ENCODE peak calls at places on chromosomes 5 and 9, in four cellular contexts. M is CD8-positive, alpha-beta T cell; I is heart left ventricle; K is bronchial epithelial cell. N is an unnamed sample.
A peak's percentile ranks its signal among the peaks of the same experiment; 100 is the strongest.

GRCh38 chr5:53934126-53934856 is 373.9 kb downstream of the NDUFS4 start:
- DNase-seq in M (no peak), I (no peak), K (peak; percentile 15), N (no peak)

GRCh38 chr5:74641778-74642542 is 1.4 kb upstream of the ENC1 start:
- DNase-seq in M (no peak), I (peak; percentile 56), K (peak; percentile 81), N (no peak)

GRCh38 chr5:114362977-114363721 is 1.3 kb downstream of the KCNN2 start:
- DNase-seq in M (no peak), I (no peak), K (no peak), N (no peak)

GRCh38 chr9:69519470-69520240 is 152.5 kb downstream of the APBA1 start:
- DNase-seq in M (no peak), I (no peak), K (no peak), N (no peak)

GRCh38 chr9:76905984-76906861 is at the start of gene PRUNE2:
- DNase-seq in M (no peak), I (peak; percentile 41), K (peak; percentile 50), N (no peak)

GRCh38 chr5:178293400-178293799 is 60.8 kb upstream of the PHYKPL start:
- DNase-seq in M (no peak), I (no peak), K (no peak), N (no peak)

GRCh38 chr5:73531356-73531755 is 33.1 kb downstream of the BTF3 start:
- DNase-seq in M (no peak), I (no peak), K (no peak), N (no peak)

GRCh38 chr9:127159949-127160610 is 37.6 kb upstream of the ANGPTL2 start:
- DNase-seq in M (no peak), I (peak; percentile 20), K (no peak), N (no peak)

GRCh38 chr5:82603280-82603987 is 325.3 kb upstream of the RPS23 start:
- DNase-seq in M (no peak), I (no peak), K (no peak), N (no peak)

GRCh38 chr9:69809304-69809863 is 11.2 kb upstream of the CFAP95 start:
- DNase-seq in M (peak; percentile 16), I (no peak), K (peak; percentile 29), N (no peak)

GRCh38 chr5:85646641-85647040 is 971.1 kb upstream of the COX7C start:
- DNase-seq in M (no peak), I (no peak), K (no peak), N (no peak)

GRCh38 chr5:175711472-175712312 is 53.8 kb downstream of the HRH2 start:
- DNase-seq in M (no peak), I (no peak), K (no peak), N (no peak)

GRCh38 chr5:90528704-90529233 is 615 bp downstream of the LYSMD3 start:
- DNase-seq in M (no peak), I (no peak), K (peak; percentile 22), N (no peak)

GRCh38 chr9:16445141-16445920 is 425.1 kb downstream of the BNC2 start:
- DNase-seq in M (no peak), I (no peak), K (peak; percentile 95), N (no peak)

GRCh38 chr5:104048231-104048630 is 485.6 kb upstream of the NUDT12 start:
- DNase-seq in M (no peak), I (no peak), K (peak; percentile 5), N (no peak)

GRCh38 chr5:137921931-137922330 is 32.7 kb downstream of the PKD2L2 start:
- DNase-seq in M (no peak), I (no peak), K (no peak), N (no peak)

GRCh38 chr9:104412238-104412637 is 91.8 kb upstream of the OR13F1 start:
- DNase-seq in M (no peak), I (no peak), K (no peak), N (no peak)

GRCh38 chr5:154308457-154309360 is 118.2 kb downstream of the GALNT10 start:
- DNase-seq in M (no peak), I (no peak), K (peak; percentile 25), N (no peak)

GRCh38 chr9:133238272-133238850 is 29.3 kb upstream of the OBP2B start:
- DNase-seq in M (peak; percentile 19), I (peak; percentile 88), K (peak; percentile 11), N (no peak)

GRCh38 chr5:111752426-111752965 is 4.5 kb downstream of the NREP start:
- DNase-seq in M (no peak), I (no peak), K (no peak), N (no peak)

GRCh38 chr5:94362857-94363256 is 255.5 kb downstream of the KIAA0825 start:
- DNase-seq in M (no peak), I (no peak), K (peak; percentile 89), N (no peak)

GRCh38 chr9:37968228-37968672 is 64.3 kb upstream of the SLC25A51 start:
- DNase-seq in M (no peak), I (no peak), K (peak; percentile 84), N (no peak)

GRCh38 chr5:151492729-151493128 is 45.3 kb downstream of the SLC36A1 start:
- DNase-seq in M (no peak), I (no peak), K (peak; percentile 51), N (no peak)

GRCh38 chr5:179774442-179774841 is 19.3 kb upstream of the LTC4S start:
- DNase-seq in M (no peak), I (no peak), K (no peak), N (no peak)

GRCh38 chr9:87796232-87796631 is 70.3 kb downstream of the CTSL start:
- DNase-seq in M (no peak), I (no peak), K (no peak), N (no peak)

GRCh38 chr9:105059260-105059659 is 131.3 kb upstream of the ABCA1 start:
- DNase-seq in M (no peak), I (no peak), K (peak; percentile 53), N (no peak)

GRCh38 chr5:57117601-57118000 is 56.3 kb upstream of the GPBP1 start:
- DNase-seq in M (peak; percentile 51), I (no peak), K (no peak), N (no peak)

GRCh38 chr9:14715102-14715501 is 7.4 kb downstream of the CER1 start:
- DNase-seq in M (no peak), I (no peak), K (no peak), N (no peak)

GRCh38 chr9:68584110-68585033 is 43.7 kb upstream of the TMEM252 start:
- DNase-seq in M (peak; percentile 67), I (peak; percentile 86), K (peak; percentile 70), N (peak; percentile 37)

GRCh38 chr5:168128556-168128955 is 162.9 kb upstream of the WWC1 start:
- DNase-seq in M (no peak), I (peak; percentile 35), K (no peak), N (no peak)

GRCh38 chr5:97124335-97124734 is 18.1 kb downstream of the LIX1 start:
- DNase-seq in M (no peak), I (no peak), K (peak; percentile 73), N (no peak)

GRCh38 chr9:121807918-121808278 is 156.5 kb downstream of the DAB2IP start:
- DNase-seq in M (no peak), I (no peak), K (no peak), N (no peak)

DNA sequence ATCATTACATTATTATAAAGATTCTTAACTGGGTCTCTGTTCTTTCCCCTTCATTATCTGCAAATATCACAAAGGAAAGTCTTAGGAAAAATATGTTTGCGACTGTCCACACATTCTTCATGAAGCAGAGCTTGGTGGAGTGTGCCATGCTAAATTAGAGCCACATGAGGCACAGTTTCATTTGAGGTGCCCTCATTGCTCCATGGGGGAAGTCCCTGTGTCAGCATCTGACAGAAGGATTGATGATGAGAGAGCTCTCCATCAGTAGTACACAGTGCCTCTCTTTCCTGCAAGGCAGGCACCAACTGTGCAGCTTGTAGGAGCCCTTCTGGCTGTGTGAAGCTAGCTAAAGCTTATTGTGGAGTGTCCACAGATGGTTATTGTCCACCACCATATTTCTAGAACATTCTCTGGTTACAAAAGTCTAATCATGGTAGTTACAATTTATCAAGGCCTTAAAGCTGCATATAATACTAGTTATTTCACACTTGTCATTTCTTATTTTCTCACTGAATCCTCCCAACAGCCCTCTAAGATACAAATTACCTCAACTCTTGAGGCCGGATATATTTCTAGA is 63.9 kb downstream of the C9orf152 start:
- DNase-seq in M (no peak), I (no peak), K (no peak), N (no peak)
- TF ChIP-seq CTCF in M (no peak), I (no peak), K (no peak), N (no peak)

DNA sequence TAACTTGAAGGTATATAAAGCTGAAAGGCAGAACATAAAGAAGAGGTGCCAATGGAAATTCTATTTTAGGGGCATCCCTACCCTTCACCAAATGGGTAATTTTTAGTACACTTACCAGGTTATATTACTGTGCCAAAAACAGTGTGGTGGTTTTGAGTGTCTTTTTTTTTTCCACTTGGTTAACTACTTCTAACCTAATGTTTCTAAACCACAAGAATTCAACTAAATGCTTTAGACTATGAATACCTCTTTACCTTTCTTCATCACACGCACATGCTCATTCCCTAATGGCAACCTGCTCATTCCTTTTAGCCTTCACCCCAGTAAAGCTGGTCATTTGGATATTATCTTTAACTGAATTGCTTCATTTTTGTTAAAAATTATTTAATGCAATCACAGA is 215.6 kb downstream of the PIK3R1 start:
- DNase-seq in M (no peak), I (no peak), K (no peak), N (no peak)
- TF ChIP-seq CTCF in M (no peak), I (no peak), K (no peak), N (no peak)

GRCh38 chr9:35906923-35907699 is 1.1 kb downstream of the HRCT1 start:
- DNase-seq in M (no peak), I (peak; percentile 61), K (peak; percentile 32), N (no peak)
- TF ChIP-seq CTCF in M (no peak), I (no peak), K (no peak), N (no peak)

DNA sequence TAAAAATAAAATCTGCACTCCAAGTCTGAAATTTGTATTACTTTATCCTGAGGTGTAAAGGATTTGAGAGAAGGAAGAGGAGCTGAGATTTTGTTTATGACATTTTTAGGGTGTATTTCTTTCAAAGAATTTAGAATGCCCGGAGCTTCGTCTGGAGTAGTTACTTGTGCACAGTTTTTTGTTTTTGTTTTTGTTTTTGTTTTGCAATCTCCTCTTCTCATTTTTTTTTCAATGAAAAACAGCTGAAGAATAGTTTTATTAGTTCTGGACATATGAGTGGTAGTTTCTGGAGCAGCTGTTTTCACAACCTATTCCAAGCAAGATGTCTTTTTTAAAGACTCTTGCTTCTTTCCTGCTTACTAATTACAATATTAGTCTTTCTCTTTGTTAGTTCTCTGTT is 408.2 kb upstream of the PTGER4 start:
- DNase-seq in M (no peak), I (no peak), K (no peak), N (no peak)
- TF ChIP-seq CTCF in M (no peak), I (no peak), K (no peak), N (no peak)

DNA sequence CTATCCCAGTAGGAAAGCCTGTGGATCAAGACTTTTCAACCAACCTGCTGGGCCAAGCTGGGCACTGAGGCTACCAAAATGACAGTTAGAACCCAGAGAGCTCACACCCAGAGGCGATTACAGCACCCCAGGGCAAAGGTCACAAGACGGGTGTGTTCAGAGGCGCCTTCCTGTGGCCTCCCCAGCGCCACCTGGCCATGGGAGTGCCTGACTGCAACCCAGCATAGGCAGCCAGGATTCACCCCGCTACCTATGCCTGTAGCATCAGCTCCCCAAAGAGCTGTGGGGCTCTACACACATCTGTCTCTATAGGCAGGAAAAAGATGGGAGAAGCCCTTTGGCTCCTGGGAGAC is 33.5 kb downstream of the PDGFRB start:
- DNase-seq in M (no peak), I (no peak), K (peak; percentile 27), N (no peak)
- TF ChIP-seq CTCF in M (no peak), I (no peak), K (peak; percentile 64), N (no peak)

N was measured in D721Med.